ENCODE peak calls at places on chromosomes 1 and 21, in seven cellular contexts. P is CD4-positive, alpha-beta T cell; W is progenitor cell of endocrine pancreas; K is D721Med; Y is A549; I is lung; Z is Calu3. G is an unnamed sample.

GRCh38 chr21:41207401-41208388 is 39.7 kb downstream of the BACE2 start:
- DNase-seq in P (no peak), W (no peak), K (no peak), Y (no peak), I (peak), Z (peak), G (no peak)

GRCh38 chr1:36137776-36138175 is 11.5 kb downstream of the TRAPPC3 start:
- DNase-seq in P (no peak), W (no peak), K (no peak), Y (no peak), I (no peak), Z (no peak), G (no peak)

GRCh38 chr1:90707363-90707710 is 9.8 kb downstream of the BARHL2 start:
- DNase-seq in P (no peak), W (peak), K (no peak), Y (peak), I (peak), Z (peak), G (no peak)

GRCh38 chr21:25350056-25350455 is 257.2 kb downstream of the MRPL39 start:
- DNase-seq in P (no peak), W (no peak), K (no peak), Y (no peak), I (no peak), Z (no peak), G (peak)

GRCh38 chr1:212488436-212489283 is 55.9 kb downstream of the NENF start:
- DNase-seq in P (no peak), W (no peak), K (no peak), Y (peak), I (peak), Z (peak), G (peak)

GRCh38 chr1:7380712-7381111 is 390.4 kb upstream of the VAMP3 start:
- DNase-seq in P (no peak), W (no peak), K (no peak), Y (no peak), I (no peak), Z (no peak), G (no peak)

GRCh38 chr1:221734187-221734586 is 7.7 kb downstream of the DUSP10 start:
- DNase-seq in P (no peak), W (no peak), K (no peak), Y (no peak), I (no peak), Z (no peak), G (no peak)

GRCh38 chr1:165742194-165742593 is 26.5 kb downstream of the TMCO1 start:
- DNase-seq in P (no peak), W (no peak), K (no peak), Y (no peak), I (no peak), Z (no peak), G (no peak)

GRCh38 chr1:196607940-196608339 is 300 bp downstream of the KCNT2 start:
- DNase-seq in P (no peak), W (no peak), K (no peak), Y (no peak), I (no peak), Z (peak), G (no peak)

GRCh38 chr1:184843732-184844495 is 89.3 kb upstream of the EDEM3 start:
- DNase-seq in P (peak), W (no peak), K (no peak), Y (no peak), I (no peak), Z (no peak), G (peak)

GRCh38 chr21:37866027-37866426 is 50.2 kb downstream of the KCNJ6 start:
- DNase-seq in P (no peak), W (no peak), K (no peak), Y (no peak), I (no peak), Z (no peak), G (no peak)

GRCh38 chr1:218878369-218878768 is 295.3 kb upstream of the LYPLAL1 start:
- DNase-seq in P (no peak), W (no peak), K (no peak), Y (no peak), I (no peak), Z (no peak), G (no peak)

GRCh38 chr1:41480204-41481108 is 4.0 kb downstream of the EDN2 start:
- DNase-seq in P (no peak), W (no peak), K (no peak), Y (no peak), I (no peak), Z (no peak), G (no peak)

GRCh38 chr1:12478612-12478985 is 139.4 kb downstream of the DHRS3 start:
- DNase-seq in P (peak), W (no peak), K (no peak), Y (no peak), I (no peak), Z (no peak), G (no peak)

GRCh38 chr1:199336745-199337640 is 690.5 kb upstream of the NR5A2 start:
- DNase-seq in P (no peak), W (no peak), K (no peak), Y (no peak), I (no peak), Z (no peak), G (no peak)

GRCh38 chr21:43712268-43712942 is 6.5 kb upstream of the PDXK start:
- DNase-seq in P (no peak), W (no peak), K (no peak), Y (peak), I (peak), Z (peak), G (no peak)

GRCh38 chr1:172969611-172970010 is 81.1 kb downstream of the TNFSF18 start:
- DNase-seq in P (no peak), W (no peak), K (no peak), Y (peak), I (no peak), Z (no peak), G (no peak)

GRCh38 chr1:206589206-206589605 is 23.1 kb downstream of the EIF2D start:
- DNase-seq in P (no peak), W (no peak), K (no peak), Y (no peak), I (peak), Z (no peak), G (no peak)

GRCh38 chr1:55369474-55369873 is 154.3 kb upstream of the USP24 start:
- DNase-seq in P (no peak), W (no peak), K (no peak), Y (no peak), I (peak), Z (no peak), G (no peak)

GRCh38 chr1:8889103-8889846 is 10.8 kb upstream of the ENO1 start:
- DNase-seq in P (no peak), W (no peak), K (no peak), Y (no peak), I (no peak), Z (no peak), G (no peak)

GRCh38 chr1:60463786-60464185 is 390.2 kb upstream of the C1orf87 start:
- DNase-seq in P (no peak), W (no peak), K (no peak), Y (no peak), I (no peak), Z (no peak), G (no peak)

GRCh38 chr21:41894922-41895557 is 15.9 kb upstream of the PRDM15 start:
- DNase-seq in P (no peak), W (no peak), K (no peak), Y (no peak), I (no peak), Z (no peak), G (no peak)

GRCh38 chr1:184075040-184076029 is 23.8 kb downstream of the TSEN15 start:
- DNase-seq in P (no peak), W (no peak), K (no peak), Y (peak), I (no peak), Z (peak), G (peak)

GRCh38 chr1:205927247-205927646 is 16.0 kb downstream of the SLC26A9 start:
- DNase-seq in P (no peak), W (no peak), K (no peak), Y (no peak), I (no peak), Z (no peak), G (no peak)

GRCh38 chr1:207962716-207963428 is 51.9 kb upstream of the CD34 start:
- DNase-seq in P (peak), W (no peak), K (no peak), Y (peak), I (peak), Z (peak), G (no peak)

GRCh38 chr1:68175621-68176398 is 56.5 kb downstream of the WLS start:
- DNase-seq in P (no peak), W (no peak), K (no peak), Y (no peak), I (no peak), Z (peak), G (no peak)

GRCh38 chr1:230267338-230268065 is 158.6 kb downstream of the PGBD5 start:
- DNase-seq in P (no peak), W (no peak), K (no peak), Y (no peak), I (no peak), Z (no peak), G (no peak)

GRCh38 chr1:19312782-19313635 is 883 bp downstream of the SLC66A1 start:
- DNase-seq in P (no peak), W (no peak), K (no peak), Y (no peak), I (no peak), Z (no peak), G (peak)

GRCh38 chr1:93839307-93839706 is 39.7 kb downstream of the DNTTIP2 start:
- DNase-seq in P (no peak), W (no peak), K (no peak), Y (no peak), I (no peak), Z (no peak), G (no peak)

GRCh38 chr1:17588048-17588781 is 48.7 kb downstream of the ARHGEF10L start:
- DNase-seq in P (no peak), W (no peak), K (no peak), Y (no peak), I (no peak), Z (peak), G (no peak)

GRCh38 chr1:229296541-229296941 is 25.6 kb downstream of the RAB4A start:
- DNase-seq in P (no peak), W (no peak), K (no peak), Y (no peak), I (no peak), Z (no peak), G (no peak)

GRCh38 chr21:45442276-45442675 is 37.3 kb downstream of the COL18A1 start:
- DNase-seq in P (no peak), W (no peak), K (no peak), Y (no peak), I (no peak), Z (no peak), G (no peak)

GRCh38 chr21:45445369-45445768 is 40.4 kb downstream of the COL18A1 start:
- DNase-seq in P (no peak), W (no peak), K (no peak), Y (no peak), I (no peak), Z (no peak), G (no peak)

GRCh38 chr21:45441431-45442255 is 36.7 kb downstream of the COL18A1 start:
- DNase-seq in P (no peak), W (no peak), K (no peak), Y (no peak), I (no peak), Z (no peak), G (no peak)

GRCh38 chr21:45444385-45444784 is 39.4 kb downstream of the COL18A1 start:
- DNase-seq in P (no peak), W (no peak), K (no peak), Y (no peak), I (no peak), Z (no peak), G (no peak)

DNA sequence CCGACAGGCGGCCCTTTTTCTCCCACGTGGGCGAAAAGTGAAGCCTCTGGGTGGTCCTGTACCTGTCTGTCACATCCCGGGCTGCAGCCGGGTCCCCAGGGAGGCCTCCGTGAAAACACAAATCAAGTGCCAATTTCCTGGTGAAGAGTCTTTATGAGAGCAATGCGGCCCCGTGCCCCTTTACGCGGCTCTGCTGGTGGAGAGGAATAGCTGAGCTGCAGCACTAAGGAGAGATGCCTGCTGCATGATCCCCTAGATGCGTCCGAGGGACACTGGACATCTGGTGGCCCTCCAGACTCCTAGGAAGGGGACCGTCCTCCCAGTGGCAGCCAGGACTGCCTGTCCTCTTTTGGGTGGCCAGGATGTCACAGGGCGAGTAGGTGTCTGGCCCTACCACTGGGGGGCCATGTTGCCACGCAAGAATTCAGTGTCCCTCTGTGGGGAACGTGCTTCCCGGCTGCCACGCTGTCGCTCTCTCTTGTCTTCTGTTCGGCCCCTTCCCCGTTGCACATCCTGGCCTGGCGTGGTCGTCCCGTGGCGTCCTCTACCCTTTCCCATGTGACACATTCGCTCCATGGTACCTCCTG is 38.7 kb downstream of the COL18A1 start:
- DNase-seq in P (no peak), W (no peak), K (no peak), Y (no peak), I (no peak), Z (no peak), G (no peak)
- TF ChIP-seq CTCF in P (no peak), W (no peak), K (no peak), Y (no peak), I (no peak), Z (no peak), G (peak)

GRCh38 chr1:46334030-46334384 is 6.6 kb upstream of the NSUN4 start:
- DNase-seq in P (no peak), W (no peak), K (no peak), Y (no peak), I (no peak), Z (no peak), G (no peak)

GRCh38 chr1:46333300-46334029 is 7.1 kb upstream of the NSUN4 start:
- DNase-seq in P (no peak), W (no peak), K (peak), Y (peak), I (no peak), Z (peak), G (peak)
- TF ChIP-seq CTCF in P (no peak), W (peak), K (peak), Y (peak), I (peak), Z (no peak), G (peak)

DNA sequence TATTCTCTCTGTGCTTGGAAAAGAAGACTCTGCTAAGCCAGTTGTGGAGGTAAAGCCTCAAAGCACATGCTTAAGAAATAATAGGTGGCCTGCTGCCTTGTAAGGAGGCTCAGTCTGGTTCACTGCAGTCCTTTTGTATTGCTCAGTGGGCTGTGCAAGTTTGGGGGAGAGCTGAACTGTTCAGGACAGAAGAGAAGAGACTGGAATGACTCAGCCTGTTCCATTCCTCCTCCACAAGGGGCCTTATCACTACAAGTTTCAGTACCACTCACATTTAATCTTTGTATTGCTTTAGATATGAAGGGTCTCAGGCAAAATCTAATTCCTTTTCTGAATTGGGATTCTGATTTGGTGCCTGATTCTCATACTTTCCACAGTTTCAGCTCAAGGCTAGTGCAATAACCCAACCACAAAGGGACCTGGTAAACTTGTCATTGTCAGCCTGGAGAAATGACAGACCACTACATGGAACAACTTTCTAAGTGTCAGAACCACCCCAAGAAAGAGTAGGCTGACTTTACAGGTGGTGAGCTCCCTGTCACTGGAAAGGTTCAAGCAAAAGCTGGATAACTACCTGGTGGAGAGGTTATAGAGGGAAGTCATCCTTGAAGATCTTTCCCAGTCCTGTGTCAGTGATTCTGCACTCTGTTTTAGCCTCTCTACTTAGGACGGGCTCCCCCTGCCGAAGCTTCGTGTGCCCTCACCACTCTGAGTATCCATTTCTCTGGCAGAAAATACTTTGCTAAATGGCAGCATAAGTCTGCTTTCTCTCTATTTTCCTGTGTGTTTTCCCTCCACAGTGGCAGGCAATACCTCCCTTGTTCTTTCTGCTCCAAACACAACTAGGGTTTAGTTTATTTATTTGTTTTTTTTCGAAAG is 162.9 kb upstream of the GJB5 start:
- DNase-seq in P (no peak), W (no peak), K (no peak), Y (no peak), I (no peak), Z (no peak), G (no peak)
- TF ChIP-seq CTCF in P (no peak), W (peak), K (peak), Y (no peak), I (no peak), Z (no peak), G (peak)

DNA sequence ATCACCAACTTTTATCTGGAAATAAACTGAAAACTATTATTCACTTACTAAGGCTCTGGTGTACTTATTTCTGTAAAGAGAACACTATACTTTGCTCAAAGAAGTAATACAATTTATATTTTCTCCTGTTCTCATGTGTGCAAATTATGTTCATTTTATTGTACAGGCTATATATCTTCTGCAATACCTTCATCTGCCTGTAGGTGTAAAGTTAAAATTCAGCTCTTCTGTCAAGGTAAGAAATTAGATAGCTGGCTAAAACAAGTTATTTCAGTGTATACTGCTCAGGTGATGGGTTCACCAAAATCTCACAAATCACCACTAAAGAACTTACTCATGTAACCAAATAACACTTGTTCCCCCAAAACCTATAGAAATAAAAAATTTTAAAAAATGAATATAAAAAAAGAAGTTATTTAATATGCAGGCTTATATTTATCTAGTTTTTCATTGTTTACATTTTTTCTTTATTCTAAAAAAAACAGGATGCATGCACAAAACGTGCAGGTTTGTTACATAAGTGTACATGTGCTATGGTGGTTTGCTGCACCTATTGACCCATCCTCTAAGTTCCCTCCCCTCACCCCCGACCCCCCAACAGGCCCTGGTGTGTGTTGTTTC is 81.5 kb downstream of the PTGER3 start:
- DNase-seq in P (no peak), W (no peak), K (no peak), Y (no peak), I (no peak), Z (no peak), G (peak)
- TF ChIP-seq CTCF in P (peak), W (peak), K (peak), Y (no peak), I (no peak), Z (peak), G (peak)

GRCh38 chr21:36388835-36389234 is 3.6 kb downstream of the CHAF1B start:
- DNase-seq in P (no peak), W (no peak), K (no peak), Y (no peak), I (peak), Z (no peak), G (peak)
- TF ChIP-seq CTCF in P (no peak), W (peak), K (no peak), Y (no peak), I (no peak), Z (no peak), G (no peak)

GRCh38 chr1:22639286-22639685 is 2.9 kb downstream of the C1QA start:
- DNase-seq in P (no peak), W (no peak), K (no peak), Y (no peak), I (no peak), Z (no peak), G (no peak)
- TF ChIP-seq CTCF in P (no peak), W (no peak), K (peak), Y (no peak), I (no peak), Z (no peak), G (no peak)

G was measured in GM10248.